ENCODE peak calls at places on chromosomes 4 and X, in four cellular contexts. One of them, this sample, is unnamed.

GRCh38 chr4:140717313-140717712 is 38.9 kb downstream of the TBC1D9 start:
- DNase-seq in spleen: no peak
- DNase-seq in endothelial cell of umbilical vein: peak; percentile 55
- DNase-seq in suprapubic skin: no peak
- DNase-seq in this sample: no peak

GRCh38 chrX:115226929-115227328 is 7.0 kb downstream of the LRCH2 start:
- DNase-seq in spleen: no peak
- DNase-seq in endothelial cell of umbilical vein: peak; percentile 17
- DNase-seq in suprapubic skin: no peak
- DNase-seq in this sample: no peak

GRCh38 chrX:413322-414201 is 26.9 kb upstream of the PPP2R3B start:
- DNase-seq in spleen: no peak
- DNase-seq in endothelial cell of umbilical vein: peak; percentile 59
- DNase-seq in suprapubic skin: no peak
- DNase-seq in this sample: no peak

GRCh38 chr4:6854098-6854744 is 55.4 kb upstream of the TBC1D14 start:
- DNase-seq in spleen: no peak
- DNase-seq in endothelial cell of umbilical vein: no peak
- DNase-seq in suprapubic skin: no peak
- DNase-seq in this sample: no peak

GRCh38 chr4:3531306-3531886 is 826 bp downstream of the LRPAP1 start:
- DNase-seq in spleen: peak; percentile 77
- DNase-seq in endothelial cell of umbilical vein: no peak
- DNase-seq in suprapubic skin: no peak
- DNase-seq in this sample: no peak

GRCh38 chr4:77395481-77395880 is 210.1 kb upstream of the CXCL13 start:
- DNase-seq in spleen: no peak
- DNase-seq in endothelial cell of umbilical vein: no peak
- DNase-seq in suprapubic skin: no peak
- DNase-seq in this sample: no peak

GRCh38 chr4:8225704-8226443 is 26.8 kb downstream of the SH3TC1 start:
- DNase-seq in spleen: peak; percentile 62
- DNase-seq in endothelial cell of umbilical vein: no peak
- DNase-seq in suprapubic skin: no peak
- DNase-seq in this sample: no peak

GRCh38 chrX:9302400-9302799 is 162.5 kb upstream of the TBL1X start:
- DNase-seq in spleen: no peak
- DNase-seq in endothelial cell of umbilical vein: no peak
- DNase-seq in suprapubic skin: no peak
- DNase-seq in this sample: no peak

GRCh38 chr4:38144029-38144428 is 183.8 kb downstream of the PTTG2 start:
- DNase-seq in spleen: no peak
- DNase-seq in endothelial cell of umbilical vein: no peak
- DNase-seq in suprapubic skin: no peak
- DNase-seq in this sample: no peak

GRCh38 chrX:131735127-131735526 is 191.3 kb downstream of the OR13H1 start:
- DNase-seq in spleen: no peak
- DNase-seq in endothelial cell of umbilical vein: no peak
- DNase-seq in suprapubic skin: no peak
- DNase-seq in this sample: no peak

GRCh38 chr4:153232768-153233167 is 28.5 kb downstream of the TRIM2 start:
- DNase-seq in spleen: no peak
- DNase-seq in endothelial cell of umbilical vein: no peak
- DNase-seq in suprapubic skin: no peak
- DNase-seq in this sample: peak; percentile 50

GRCh38 chrX:33970028-33970932 is 161.8 kb downstream of the FAM47A start:
- DNase-seq in spleen: peak; percentile 50
- DNase-seq in endothelial cell of umbilical vein: no peak
- DNase-seq in suprapubic skin: no peak
- DNase-seq in this sample: no peak

GRCh38 chrX:13776387-13776786 is 40.5 kb downstream of the GPM6B start:
- DNase-seq in spleen: no peak
- DNase-seq in endothelial cell of umbilical vein: no peak
- DNase-seq in suprapubic skin: no peak
- DNase-seq in this sample: no peak

GRCh38 chr4:158722917-158723793 is at the start of gene PPID:
- DNase-seq in spleen: peak; percentile 96
- DNase-seq in endothelial cell of umbilical vein: peak; percentile 80
- DNase-seq in suprapubic skin: peak; percentile 91
- DNase-seq in this sample: peak; percentile 86
- TF ChIP-seq POLR2A in spleen: no peak
- TF ChIP-seq POLR2A in endothelial cell of umbilical vein: peak; percentile 93
- TF ChIP-seq POLR2A in suprapubic skin: no peak
- TF ChIP-seq POLR2A in this sample: peak; percentile 43

GRCh38 chrX:69293776-69294601 is 128.7 kb upstream of the PJA1 start:
- DNase-seq in spleen: no peak
- DNase-seq in endothelial cell of umbilical vein: no peak
- DNase-seq in suprapubic skin: no peak
- DNase-seq in this sample: no peak
- TF ChIP-seq POLR2AphosphoS5 in spleen: no peak
- TF ChIP-seq POLR2AphosphoS5 in endothelial cell of umbilical vein: no peak
- TF ChIP-seq POLR2AphosphoS5 in suprapubic skin: no peak
- TF ChIP-seq POLR2AphosphoS5 in this sample: no peak

GRCh38 chrX:24014388-24015018 is 12.5 kb downstream of the KLHL15 start:
- DNase-seq in spleen: no peak
- DNase-seq in endothelial cell of umbilical vein: no peak
- DNase-seq in suprapubic skin: no peak
- DNase-seq in this sample: no peak
- H3K4me3 ChIP-seq in spleen: no peak overlapping the region
- H3K4me3 ChIP-seq in endothelial cell of umbilical vein: no peak overlapping the region
- H3K4me3 ChIP-seq in suprapubic skin: no peak overlapping the region
- H3K4me3 ChIP-seq in this sample: no peak overlapping the region

DNA sequence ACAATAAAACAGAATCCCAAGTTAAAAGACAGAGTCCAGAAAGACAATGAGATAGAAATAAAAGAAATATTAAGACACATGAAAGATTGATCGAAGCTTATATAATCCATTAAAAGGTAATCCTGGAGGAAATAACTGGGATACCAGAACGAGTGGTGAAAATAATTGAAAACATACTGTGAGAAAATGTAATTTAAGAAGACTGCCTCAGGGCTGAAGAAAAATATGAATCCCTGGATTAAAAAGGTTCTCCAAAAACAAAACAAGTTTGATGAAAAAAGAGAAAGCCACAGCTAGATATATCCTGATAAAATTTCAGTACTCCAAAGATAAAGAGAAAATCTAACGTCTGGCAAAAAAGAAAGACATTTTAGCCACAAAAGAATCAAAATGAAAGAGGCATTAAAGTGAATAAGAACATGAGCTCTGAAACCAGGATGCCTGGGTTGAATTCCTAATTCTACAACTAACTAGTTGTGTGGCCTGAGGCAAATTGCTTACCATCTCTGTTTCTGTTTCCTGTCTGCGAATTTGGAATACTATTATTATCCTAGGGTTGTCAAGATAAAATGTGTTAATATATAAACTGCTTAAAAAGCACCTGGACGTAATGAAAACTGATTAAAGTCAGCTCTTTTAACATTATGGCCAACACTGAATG is 5.5 kb downstream of the DDX60L start:
- DNase-seq in spleen: no peak
- DNase-seq in endothelial cell of umbilical vein: no peak
- DNase-seq in suprapubic skin: no peak
- DNase-seq in this sample: no peak
- TF ChIP-seq POLR2A in spleen: no peak
- TF ChIP-seq POLR2A in endothelial cell of umbilical vein: no peak
- TF ChIP-seq POLR2A in suprapubic skin: no peak
- TF ChIP-seq POLR2A in this sample: no peak

DNA sequence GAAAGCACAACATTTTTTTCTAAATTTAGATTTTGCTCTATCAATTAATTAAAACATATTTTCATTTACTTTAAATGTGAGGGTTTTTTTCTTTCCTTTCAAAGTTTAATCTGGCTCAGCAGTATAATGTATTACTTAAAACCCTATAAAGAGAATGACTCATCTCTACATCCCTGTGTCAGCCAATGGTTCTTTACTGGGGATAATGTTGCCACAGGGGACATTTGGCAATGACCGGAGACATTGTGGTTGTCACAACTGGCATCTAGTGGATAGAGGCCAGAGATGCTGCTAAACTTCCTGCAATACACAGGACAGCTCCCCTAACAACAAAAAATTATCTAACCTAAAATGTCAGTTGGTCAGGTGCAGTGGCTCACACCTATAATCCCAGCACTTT is 53.8 kb downstream of the SYNPO2 start:
- DNase-seq in spleen: no peak
- DNase-seq in endothelial cell of umbilical vein: no peak
- DNase-seq in suprapubic skin: no peak
- DNase-seq in this sample: no peak
- TF ChIP-seq POLR2AphosphoS5 in spleen: no peak
- TF ChIP-seq POLR2AphosphoS5 in endothelial cell of umbilical vein: no peak
- TF ChIP-seq POLR2AphosphoS5 in suprapubic skin: no peak
- TF ChIP-seq POLR2AphosphoS5 in this sample: no peak

GRCh38 chr4:89314291-89314690 is 6.7 kb upstream of the GPRIN3 start:
- DNase-seq in spleen: no peak
- DNase-seq in endothelial cell of umbilical vein: no peak
- DNase-seq in suprapubic skin: no peak
- DNase-seq in this sample: no peak

GRCh38 chr4:89312066-89312465 is 4.5 kb upstream of the GPRIN3 start:
- DNase-seq in spleen: no peak
- DNase-seq in endothelial cell of umbilical vein: no peak
- DNase-seq in suprapubic skin: no peak
- DNase-seq in this sample: no peak

GRCh38 chr4:89319756-89320155 is 12.2 kb upstream of the GPRIN3 start:
- DNase-seq in spleen: no peak
- DNase-seq in endothelial cell of umbilical vein: no peak
- DNase-seq in suprapubic skin: no peak
- DNase-seq in this sample: no peak

GRCh38 chr4:89316187-89316586 is 8.6 kb upstream of the GPRIN3 start:
- DNase-seq in spleen: no peak
- DNase-seq in endothelial cell of umbilical vein: peak; percentile 31
- DNase-seq in suprapubic skin: no peak
- DNase-seq in this sample: no peak

GRCh38 chr4:89316931-89317366 is 9.3 kb upstream of the GPRIN3 start:
- DNase-seq in spleen: no peak
- DNase-seq in endothelial cell of umbilical vein: peak; percentile 90
- DNase-seq in suprapubic skin: no peak
- DNase-seq in this sample: no peak
- H3K4me3 ChIP-seq in spleen: peak overlapping the region; percentile 2
- H3K4me3 ChIP-seq in endothelial cell of umbilical vein: no peak overlapping the region
- H3K4me3 ChIP-seq in suprapubic skin: no peak overlapping the region
- H3K4me3 ChIP-seq in this sample: no peak overlapping the region

GRCh38 chr4:23882976-23883531 is 6.8 kb downstream of the PPARGC1A start:
- DNase-seq in spleen: no peak
- DNase-seq in endothelial cell of umbilical vein: no peak
- DNase-seq in suprapubic skin: no peak
- DNase-seq in this sample: no peak

GRCh38 chr4:23878235-23878861 is 11.5 kb downstream of the PPARGC1A start:
- DNase-seq in spleen: no peak
- DNase-seq in endothelial cell of umbilical vein: no peak
- DNase-seq in suprapubic skin: no peak
- DNase-seq in this sample: no peak

GRCh38 chr4:23878912-23879732 is 10.7 kb downstream of the PPARGC1A start:
- DNase-seq in spleen: no peak
- DNase-seq in endothelial cell of umbilical vein: no peak
- DNase-seq in suprapubic skin: no peak
- DNase-seq in this sample: no peak

GRCh38 chr4:23881674-23882337 is 8.0 kb downstream of the PPARGC1A start:
- DNase-seq in spleen: no peak
- DNase-seq in endothelial cell of umbilical vein: no peak
- DNase-seq in suprapubic skin: no peak
- DNase-seq in this sample: no peak

GRCh38 chr4:23881052-23881501 is 8.8 kb downstream of the PPARGC1A start:
- DNase-seq in spleen: no peak
- DNase-seq in endothelial cell of umbilical vein: no peak
- DNase-seq in suprapubic skin: no peak
- DNase-seq in this sample: no peak
- TF ChIP-seq POLR2A in spleen: no peak
- TF ChIP-seq POLR2A in endothelial cell of umbilical vein: no peak
- TF ChIP-seq POLR2A in suprapubic skin: no peak
- TF ChIP-seq POLR2A in this sample: no peak

GRCh38 chr4:80202190-80202711 is 4.9 kb downstream of the PRDM8 start:
- DNase-seq in spleen: peak; percentile 97
- DNase-seq in endothelial cell of umbilical vein: peak; percentile 77
- DNase-seq in suprapubic skin: peak; percentile 93
- DNase-seq in this sample: peak; percentile 87
- TF ChIP-seq POLR2AphosphoS5 in spleen: peak; percentile 86
- TF ChIP-seq POLR2AphosphoS5 in endothelial cell of umbilical vein: peak; percentile 8
- TF ChIP-seq POLR2AphosphoS5 in suprapubic skin: no peak
- TF ChIP-seq POLR2AphosphoS5 in this sample: peak; percentile 52

DNA sequence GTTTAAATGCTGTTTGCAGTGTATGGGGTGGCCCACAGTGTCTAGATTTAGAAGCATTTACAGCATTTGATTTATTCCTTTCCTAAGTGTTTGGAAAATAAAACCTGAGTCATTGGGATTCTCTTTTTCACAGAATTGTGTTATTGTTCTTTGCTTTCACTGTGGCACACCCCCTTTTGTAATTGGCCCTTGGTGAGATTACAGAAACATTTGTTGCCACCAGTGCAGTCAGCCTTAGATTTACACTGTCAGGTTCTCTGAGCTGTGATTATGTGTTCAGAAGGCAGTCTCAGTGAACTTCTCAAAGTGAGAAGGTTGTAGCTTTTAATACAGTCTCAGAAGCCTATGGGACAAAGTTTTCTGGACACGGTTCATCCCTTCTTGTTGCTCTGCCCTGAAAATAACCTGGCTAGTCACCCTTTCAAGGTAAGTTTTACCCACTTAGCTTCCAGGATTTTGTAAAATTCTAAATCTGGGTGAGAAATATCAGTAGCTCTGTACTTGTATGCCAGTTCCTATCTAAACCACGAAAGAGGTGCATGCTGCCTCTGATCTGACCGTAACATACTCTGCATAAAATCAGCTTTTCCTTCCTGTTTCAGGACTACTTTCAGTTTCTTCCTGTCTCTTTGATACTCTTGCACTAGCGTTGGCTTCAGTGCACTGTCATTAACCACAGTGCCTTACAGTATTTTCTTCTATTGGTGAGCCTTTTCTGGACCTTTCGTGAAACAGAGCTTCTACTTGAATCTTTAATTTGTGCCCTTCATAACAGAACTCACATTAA is 12.6 kb downstream of the RUFY3 start:
- DNase-seq in spleen: no peak
- DNase-seq in endothelial cell of umbilical vein: peak; percentile 84
- DNase-seq in suprapubic skin: no peak
- DNase-seq in this sample: no peak
- H3K4me3 ChIP-seq in spleen: peak overlapping the region; percentile 61
- H3K4me3 ChIP-seq in endothelial cell of umbilical vein: peak overlapping the region; percentile 33
- H3K4me3 ChIP-seq in suprapubic skin: peak overlapping the region; percentile 46
- H3K4me3 ChIP-seq in this sample: peak overlapping the region; percentile 42

This sample was measured in stomach.